ENCODE peak calls at places on chromosomes 16 and 17, in four cellular contexts. One of them, this sample, is unnamed.

GRCh38 chr17:65228734-65229390 is 91.7 kb downstream of the RGS9 start:
- DNase-seq in WTC11: no peak
- DNase-seq in K562: peak
- DNase-seq in HepG2: no peak
- DNase-seq in this sample: no peak

GRCh38 chr17:885971-886571 is 93.5 kb downstream of the NXN start:
- DNase-seq in WTC11: no peak
- DNase-seq in K562: no peak
- DNase-seq in HepG2: no peak
- DNase-seq in this sample: no peak

GRCh38 chr17:8726951-8727555 is 17.6 kb downstream of the CCDC42 start:
- DNase-seq in WTC11: no peak
- DNase-seq in K562: no peak
- DNase-seq in HepG2: no peak
- DNase-seq in this sample: no peak

GRCh38 chr16:9402293-9402865 is 310.9 kb downstream of the HAPSTR1 start:
- DNase-seq in WTC11: no peak
- DNase-seq in K562: no peak
- DNase-seq in HepG2: no peak
- DNase-seq in this sample: no peak

GRCh38 chr17:79769596-79770520 is 8.1 kb upstream of the CBX2 start:
- DNase-seq in WTC11: no peak
- DNase-seq in K562: no peak
- DNase-seq in HepG2: no peak
- DNase-seq in this sample: peak

GRCh38 chr16:85778873-85779272 is 20.5 kb downstream of the EMC8 start:
- DNase-seq in WTC11: no peak
- DNase-seq in K562: no peak
- DNase-seq in HepG2: no peak
- DNase-seq in this sample: no peak

GRCh38 chr17:75267403-75268232 is 3.4 kb downstream of the MIF4GD start:
- DNase-seq in WTC11: peak
- DNase-seq in K562: peak
- DNase-seq in HepG2: peak
- DNase-seq in this sample: peak

GRCh38 chr16:1088295-1089170 is 7.5 kb downstream of the C1QTNF8 start:
- DNase-seq in WTC11: no peak
- DNase-seq in K562: no peak
- DNase-seq in HepG2: peak
- DNase-seq in this sample: no peak

GRCh38 chr16:84180519-84181140 is 6.2 kb downstream of the TAF1C start:
- DNase-seq in WTC11: no peak
- DNase-seq in K562: peak
- DNase-seq in HepG2: no peak
- DNase-seq in this sample: no peak

GRCh38 chr17:49016775-49017463 is 19.7 kb downstream of the IGF2BP1 start:
- DNase-seq in WTC11: no peak
- DNase-seq in K562: no peak
- DNase-seq in HepG2: no peak
- DNase-seq in this sample: peak

GRCh38 chr17:57849163-57849873 is 526 bp downstream of the MRPS23 start:
- DNase-seq in WTC11: no peak
- DNase-seq in K562: no peak
- DNase-seq in HepG2: no peak
- DNase-seq in this sample: no peak

GRCh38 chr16:85004587-85005205 is 6.6 kb downstream of the ZDHHC7 start:
- DNase-seq in WTC11: no peak
- DNase-seq in K562: peak
- DNase-seq in HepG2: no peak
- DNase-seq in this sample: peak

GRCh38 chr16:11303405-11304138 is 22.4 kb upstream of the PRM1 start:
- DNase-seq in WTC11: no peak
- DNase-seq in K562: no peak
- DNase-seq in HepG2: no peak
- DNase-seq in this sample: no peak

GRCh38 chr17:67011527-67012175 is 32.7 kb upstream of the CACNG1 start:
- DNase-seq in WTC11: no peak
- DNase-seq in K562: no peak
- DNase-seq in HepG2: no peak
- DNase-seq in this sample: no peak

GRCh38 chr17:10041287-10041612 is 136.2 kb upstream of the RCVRN start:
- DNase-seq in WTC11: no peak
- DNase-seq in K562: no peak
- DNase-seq in HepG2: peak
- DNase-seq in this sample: peak

GRCh38 chr17:28983286-28984240 is 22.3 kb downstream of the SEZ6 start:
- DNase-seq in WTC11: no peak
- DNase-seq in K562: peak
- DNase-seq in HepG2: no peak
- DNase-seq in this sample: no peak

GRCh38 chr16:6484121-6484520 is 848.5 kb upstream of the RBFOX1 start:
- DNase-seq in WTC11: no peak
- DNase-seq in K562: no peak
- DNase-seq in HepG2: no peak
- DNase-seq in this sample: no peak

GRCh38 chr17:52049051-52049450 is 109.5 kb downstream of the CA10 start:
- DNase-seq in WTC11: no peak
- DNase-seq in K562: no peak
- DNase-seq in HepG2: no peak
- DNase-seq in this sample: no peak

GRCh38 chr17:28372203-28372944 is 880 bp downstream of the SARM1 start:
- DNase-seq in WTC11: peak
- DNase-seq in K562: no peak
- DNase-seq in HepG2: no peak
- DNase-seq in this sample: no peak

GRCh38 chr16:85675528-85675927 is 13.2 kb downstream of the GINS2 start:
- DNase-seq in WTC11: no peak
- DNase-seq in K562: no peak
- DNase-seq in HepG2: peak
- DNase-seq in this sample: peak

GRCh38 chr17:76599699-76600460 is 14.2 kb upstream of the ST6GALNAC2 start:
- DNase-seq in WTC11: no peak
- DNase-seq in K562: no peak
- DNase-seq in HepG2: no peak
- DNase-seq in this sample: no peak

GRCh38 chr16:62034236-62035114 is 1.8 kb downstream of the CDH8 start:
- DNase-seq in WTC11: peak
- DNase-seq in K562: no peak
- DNase-seq in HepG2: no peak
- DNase-seq in this sample: no peak

GRCh38 chr17:50939795-50940684 is 73.9 kb upstream of the TOB1 start:
- DNase-seq in WTC11: no peak
- DNase-seq in K562: no peak
- DNase-seq in HepG2: peak
- DNase-seq in this sample: no peak

GRCh38 chr16:89827383-89828198 is 684 bp upstream of the SPIRE2 start:
- DNase-seq in WTC11: peak
- DNase-seq in K562: no peak
- DNase-seq in HepG2: peak
- DNase-seq in this sample: peak

GRCh38 chr16:47970291-47970931 is 185.4 kb downstream of the ABCC12 start:
- DNase-seq in WTC11: no peak
- DNase-seq in K562: peak
- DNase-seq in HepG2: peak
- DNase-seq in this sample: peak

GRCh38 chr17:31472137-31472536 is 80.7 kb downstream of the RAB11FIP4 start:
- DNase-seq in WTC11: no peak
- DNase-seq in K562: peak
- DNase-seq in HepG2: peak
- DNase-seq in this sample: no peak
- TF ChIP-seq NR3C1 in WTC11: no peak
- TF ChIP-seq NR3C1 in K562: no peak
- TF ChIP-seq NR3C1 in HepG2: no peak
- TF ChIP-seq NR3C1 in this sample: no peak

GRCh38 chr16:4157376-4157825 is 41.2 kb upstream of the ADCY9 start:
- DNase-seq in WTC11: no peak
- DNase-seq in K562: no peak
- DNase-seq in HepG2: peak
- DNase-seq in this sample: no peak

GRCh38 chr16:4147236-4147635 is 31.0 kb upstream of the ADCY9 start:
- DNase-seq in WTC11: no peak
- DNase-seq in K562: no peak
- DNase-seq in HepG2: no peak
- DNase-seq in this sample: no peak

GRCh38 chr16:4152267-4152666 is 36.0 kb upstream of the ADCY9 start:
- DNase-seq in WTC11: no peak
- DNase-seq in K562: no peak
- DNase-seq in HepG2: no peak
- DNase-seq in this sample: no peak
- TF ChIP-seq NR3C1 in WTC11: no peak
- TF ChIP-seq NR3C1 in K562: no peak
- TF ChIP-seq NR3C1 in HepG2: no peak
- TF ChIP-seq NR3C1 in this sample: no peak

DNA sequence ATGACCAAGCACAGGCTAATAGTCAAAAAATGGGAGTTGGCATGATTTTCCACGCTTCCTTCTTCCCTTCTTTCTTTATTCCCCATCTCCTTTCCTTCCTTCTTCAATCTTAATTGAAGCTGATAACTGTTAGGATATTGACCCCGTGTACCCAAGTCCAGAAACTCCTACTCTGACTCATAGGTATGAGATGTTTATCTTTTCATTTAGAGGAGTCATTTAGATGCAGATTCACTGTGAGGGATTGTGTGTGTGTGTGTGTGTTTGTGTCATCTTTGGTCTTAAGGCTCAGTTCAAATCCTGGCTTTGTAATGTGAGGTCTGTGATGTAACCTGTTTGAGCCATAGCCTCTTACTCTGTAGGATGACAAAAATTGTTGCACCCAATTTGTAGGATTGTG is 332.0 kb upstream of the MAF start:
- DNase-seq in WTC11: no peak
- DNase-seq in K562: no peak
- DNase-seq in HepG2: no peak
- DNase-seq in this sample: peak
- TF ChIP-seq NR3C1 in WTC11: no peak
- TF ChIP-seq NR3C1 in K562: no peak
- TF ChIP-seq NR3C1 in HepG2: no peak
- TF ChIP-seq NR3C1 in this sample: no peak

GRCh38 chr17:41464682-41465081 is 2.5 kb downstream of the KRT32 start:
- DNase-seq in WTC11: no peak
- DNase-seq in K562: no peak
- DNase-seq in HepG2: no peak
- DNase-seq in this sample: peak
- TF ChIP-seq NR3C1 in WTC11: no peak
- TF ChIP-seq NR3C1 in K562: no peak
- TF ChIP-seq NR3C1 in HepG2: no peak
- TF ChIP-seq NR3C1 in this sample: no peak

GRCh38 chr16:63928421-63928820 is 1193.4 kb downstream of the CDH11 start:
- DNase-seq in WTC11: no peak
- DNase-seq in K562: no peak
- DNase-seq in HepG2: no peak
- DNase-seq in this sample: no peak

GRCh38 chr16:63938661-63939060 is 1183.2 kb downstream of the CDH11 start:
- DNase-seq in WTC11: no peak
- DNase-seq in K562: no peak
- DNase-seq in HepG2: no peak
- DNase-seq in this sample: no peak

GRCh38 chr16:63933841-63934240 is 1188.0 kb downstream of the CDH11 start:
- DNase-seq in WTC11: no peak
- DNase-seq in K562: no peak
- DNase-seq in HepG2: no peak
- DNase-seq in this sample: no peak
- TF ChIP-seq NR3C1 in WTC11: no peak
- TF ChIP-seq NR3C1 in K562: no peak
- TF ChIP-seq NR3C1 in HepG2: no peak
- TF ChIP-seq NR3C1 in this sample: no peak

GRCh38 chr17:19958023-19958422 is 19.6 kb downstream of the AKAP10 start:
- DNase-seq in WTC11: no peak
- DNase-seq in K562: no peak
- DNase-seq in HepG2: peak
- DNase-seq in this sample: peak
- TF ChIP-seq NR3C1 in WTC11: no peak
- TF ChIP-seq NR3C1 in K562: no peak
- TF ChIP-seq NR3C1 in HepG2: no peak
- TF ChIP-seq NR3C1 in this sample: no peak

GRCh38 chr16:77288222-77288621 is 89.0 kb downstream of the SYCE1L start:
- DNase-seq in WTC11: no peak
- DNase-seq in K562: no peak
- DNase-seq in HepG2: no peak
- DNase-seq in this sample: peak
- TF ChIP-seq NR3C1 in WTC11: no peak
- TF ChIP-seq NR3C1 in K562: no peak
- TF ChIP-seq NR3C1 in HepG2: no peak
- TF ChIP-seq NR3C1 in this sample: no peak

DNA sequence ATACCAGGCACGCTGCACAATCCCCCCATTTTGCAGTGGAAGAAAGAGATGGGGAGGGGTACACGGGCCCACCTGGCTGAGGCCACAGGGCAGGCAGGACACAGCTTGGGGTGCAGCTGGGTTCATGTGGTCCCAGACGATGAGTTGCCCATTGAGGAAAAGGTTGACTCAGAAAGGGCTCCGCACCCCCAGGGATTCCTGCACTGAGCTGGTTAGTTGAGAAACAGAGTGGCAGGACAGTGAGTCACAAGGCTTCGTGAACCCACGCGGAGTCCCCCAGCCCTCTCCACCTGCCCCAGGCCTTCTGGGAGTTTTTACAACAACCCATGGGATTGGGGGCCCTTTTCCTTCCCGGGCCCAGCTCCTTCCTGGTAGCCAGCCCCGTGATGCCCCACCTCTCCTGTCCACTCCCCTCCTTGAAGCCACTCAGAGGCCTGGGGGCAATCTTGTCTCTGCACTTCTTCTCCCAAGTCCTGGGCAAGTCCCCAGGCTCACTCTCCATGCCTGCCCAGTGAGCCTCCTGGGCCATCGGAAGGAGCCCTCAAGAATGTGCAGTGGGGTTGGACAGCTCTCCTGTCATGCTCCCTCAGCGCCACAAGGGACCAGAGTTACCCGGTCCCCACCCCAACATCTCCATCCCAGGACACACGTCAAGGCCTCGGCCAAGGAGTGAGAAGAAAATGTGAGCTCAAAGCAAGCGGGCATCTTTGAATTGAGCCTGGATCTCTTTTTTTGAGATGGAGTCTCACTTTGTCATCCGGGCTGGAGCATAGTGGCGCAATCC is 251.2 kb downstream of the PARN start:
- DNase-seq in WTC11: no peak
- DNase-seq in K562: peak
- DNase-seq in HepG2: no peak
- DNase-seq in this sample: peak
- TF ChIP-seq NR3C1 in WTC11: no peak
- TF ChIP-seq NR3C1 in K562: no peak
- TF ChIP-seq NR3C1 in HepG2: no peak
- TF ChIP-seq NR3C1 in this sample: no peak